ENCODE peak calls at places on chromosomes 6 and 20, in seven cellular contexts. One of them, this sample, is unnamed.

GRCh38 chr6:157392927-157393666 is 12.1 kb downstream of the ZDHHC14 start:
- DNase-seq in activated CD8-positive, alpha-beta memory T cell treated with anti-CD3 and anti-CD28 coated beads for 4 hours: no peak
- DNase-seq in amygdala: no peak
- DNase-seq in left ventricle myocardium superior: no peak
- DNase-seq in activated CD4-positive, alpha-beta T cell treated with anti-CD3 and anti-CD28 coated beads for 1 hour: no peak
- DNase-seq in GM13976: no peak
- DNase-seq in thoracic aorta: no peak
- DNase-seq in this sample: no peak

GRCh38 chr6:100203391-100203790 is 209.4 kb upstream of the MCHR2 start:
- DNase-seq in activated CD8-positive, alpha-beta memory T cell treated with anti-CD3 and anti-CD28 coated beads for 4 hours: no peak
- DNase-seq in amygdala: no peak
- DNase-seq in left ventricle myocardium superior: no peak
- DNase-seq in activated CD4-positive, alpha-beta T cell treated with anti-CD3 and anti-CD28 coated beads for 1 hour: no peak
- DNase-seq in GM13976: no peak
- DNase-seq in thoracic aorta: no peak
- DNase-seq in this sample: no peak

GRCh38 chr20:19735446-19735845 is 22.6 kb upstream of the RIN2 start:
- DNase-seq in activated CD8-positive, alpha-beta memory T cell treated with anti-CD3 and anti-CD28 coated beads for 4 hours: no peak
- DNase-seq in amygdala: peak
- DNase-seq in left ventricle myocardium superior: peak
- DNase-seq in activated CD4-positive, alpha-beta T cell treated with anti-CD3 and anti-CD28 coated beads for 1 hour: no peak
- DNase-seq in GM13976: no peak
- DNase-seq in thoracic aorta: peak
- DNase-seq in this sample: no peak

GRCh38 chr20:48831702-48832422 is 4.1 kb upstream of the PREX1 start:
- DNase-seq in activated CD8-positive, alpha-beta memory T cell treated with anti-CD3 and anti-CD28 coated beads for 4 hours: no peak
- DNase-seq in amygdala: no peak
- DNase-seq in left ventricle myocardium superior: peak
- DNase-seq in activated CD4-positive, alpha-beta T cell treated with anti-CD3 and anti-CD28 coated beads for 1 hour: no peak
- DNase-seq in GM13976: no peak
- DNase-seq in thoracic aorta: peak
- DNase-seq in this sample: no peak

GRCh38 chr20:62595491-62595890 is 46.8 kb upstream of the SLCO4A1 start:
- DNase-seq in activated CD8-positive, alpha-beta memory T cell treated with anti-CD3 and anti-CD28 coated beads for 4 hours: no peak
- DNase-seq in amygdala: no peak
- DNase-seq in left ventricle myocardium superior: peak
- DNase-seq in activated CD4-positive, alpha-beta T cell treated with anti-CD3 and anti-CD28 coated beads for 1 hour: no peak
- DNase-seq in GM13976: no peak
- DNase-seq in thoracic aorta: no peak
- DNase-seq in this sample: no peak

GRCh38 chr6:142696123-142696522 is 248.9 kb downstream of the HIVEP2 start:
- DNase-seq in activated CD8-positive, alpha-beta memory T cell treated with anti-CD3 and anti-CD28 coated beads for 4 hours: no peak
- DNase-seq in amygdala: no peak
- DNase-seq in left ventricle myocardium superior: no peak
- DNase-seq in activated CD4-positive, alpha-beta T cell treated with anti-CD3 and anti-CD28 coated beads for 1 hour: no peak
- DNase-seq in GM13976: no peak
- DNase-seq in thoracic aorta: no peak
- DNase-seq in this sample: no peak

GRCh38 chr6:72748759-72749158 is 126.9 kb downstream of the KCNQ5 start:
- DNase-seq in activated CD8-positive, alpha-beta memory T cell treated with anti-CD3 and anti-CD28 coated beads for 4 hours: no peak
- DNase-seq in amygdala: no peak
- DNase-seq in left ventricle myocardium superior: no peak
- DNase-seq in activated CD4-positive, alpha-beta T cell treated with anti-CD3 and anti-CD28 coated beads for 1 hour: no peak
- DNase-seq in GM13976: no peak
- DNase-seq in thoracic aorta: no peak
- DNase-seq in this sample: no peak

GRCh38 chr6:110886555-110887167 is 12.1 kb downstream of the AMD1 start:
- DNase-seq in activated CD8-positive, alpha-beta memory T cell treated with anti-CD3 and anti-CD28 coated beads for 4 hours: no peak
- DNase-seq in amygdala: no peak
- DNase-seq in left ventricle myocardium superior: no peak
- DNase-seq in activated CD4-positive, alpha-beta T cell treated with anti-CD3 and anti-CD28 coated beads for 1 hour: no peak
- DNase-seq in GM13976: no peak
- DNase-seq in thoracic aorta: no peak
- DNase-seq in this sample: no peak

GRCh38 chr6:34466242-34467185 is 638 bp downstream of the PACSIN1 start:
- DNase-seq in activated CD8-positive, alpha-beta memory T cell treated with anti-CD3 and anti-CD28 coated beads for 4 hours: no peak
- DNase-seq in amygdala: no peak
- DNase-seq in left ventricle myocardium superior: no peak
- DNase-seq in activated CD4-positive, alpha-beta T cell treated with anti-CD3 and anti-CD28 coated beads for 1 hour: no peak
- DNase-seq in GM13976: no peak
- DNase-seq in thoracic aorta: no peak
- DNase-seq in this sample: no peak

GRCh38 chr6:12246900-12247299 is 43.3 kb upstream of the EDN1 start:
- DNase-seq in activated CD8-positive, alpha-beta memory T cell treated with anti-CD3 and anti-CD28 coated beads for 4 hours: no peak
- DNase-seq in amygdala: no peak
- DNase-seq in left ventricle myocardium superior: no peak
- DNase-seq in activated CD4-positive, alpha-beta T cell treated with anti-CD3 and anti-CD28 coated beads for 1 hour: no peak
- DNase-seq in GM13976: no peak
- DNase-seq in thoracic aorta: no peak
- DNase-seq in this sample: no peak

GRCh38 chr6:47103931-47104330 is 61.8 kb upstream of the ADGRF1 start:
- DNase-seq in activated CD8-positive, alpha-beta memory T cell treated with anti-CD3 and anti-CD28 coated beads for 4 hours: no peak
- DNase-seq in amygdala: no peak
- DNase-seq in left ventricle myocardium superior: no peak
- DNase-seq in activated CD4-positive, alpha-beta T cell treated with anti-CD3 and anti-CD28 coated beads for 1 hour: no peak
- DNase-seq in GM13976: no peak
- DNase-seq in thoracic aorta: no peak
- DNase-seq in this sample: no peak

GRCh38 chr6:113171882-113172281 is 685.3 kb upstream of the MARCKS start:
- DNase-seq in activated CD8-positive, alpha-beta memory T cell treated with anti-CD3 and anti-CD28 coated beads for 4 hours: no peak
- DNase-seq in amygdala: no peak
- DNase-seq in left ventricle myocardium superior: no peak
- DNase-seq in activated CD4-positive, alpha-beta T cell treated with anti-CD3 and anti-CD28 coated beads for 1 hour: no peak
- DNase-seq in GM13976: no peak
- DNase-seq in thoracic aorta: no peak
- DNase-seq in this sample: no peak

GRCh38 chr6:38831865-38832264 is 116.8 kb downstream of the DNAH8 start:
- DNase-seq in activated CD8-positive, alpha-beta memory T cell treated with anti-CD3 and anti-CD28 coated beads for 4 hours: no peak
- DNase-seq in amygdala: no peak
- DNase-seq in left ventricle myocardium superior: no peak
- DNase-seq in activated CD4-positive, alpha-beta T cell treated with anti-CD3 and anti-CD28 coated beads for 1 hour: no peak
- DNase-seq in GM13976: no peak
- DNase-seq in thoracic aorta: no peak
- DNase-seq in this sample: no peak

GRCh38 chr6:27290065-27290849 is 21.8 kb downstream of the POM121L2 start:
- DNase-seq in activated CD8-positive, alpha-beta memory T cell treated with anti-CD3 and anti-CD28 coated beads for 4 hours: no peak
- DNase-seq in amygdala: no peak
- DNase-seq in left ventricle myocardium superior: no peak
- DNase-seq in activated CD4-positive, alpha-beta T cell treated with anti-CD3 and anti-CD28 coated beads for 1 hour: no peak
- DNase-seq in GM13976: no peak
- DNase-seq in thoracic aorta: no peak
- DNase-seq in this sample: no peak

GRCh38 chr6:168195712-168196111 is 116.7 kb upstream of the FRMD1 start:
- DNase-seq in activated CD8-positive, alpha-beta memory T cell treated with anti-CD3 and anti-CD28 coated beads for 4 hours: no peak
- DNase-seq in amygdala: no peak
- DNase-seq in left ventricle myocardium superior: no peak
- DNase-seq in activated CD4-positive, alpha-beta T cell treated with anti-CD3 and anti-CD28 coated beads for 1 hour: no peak
- DNase-seq in GM13976: no peak
- DNase-seq in thoracic aorta: no peak
- DNase-seq in this sample: no peak

GRCh38 chr6:168320661-168321060 is 1.1 kb upstream of the DACT2 start:
- DNase-seq in activated CD8-positive, alpha-beta memory T cell treated with anti-CD3 and anti-CD28 coated beads for 4 hours: no peak
- DNase-seq in amygdala: no peak
- DNase-seq in left ventricle myocardium superior: no peak
- DNase-seq in activated CD4-positive, alpha-beta T cell treated with anti-CD3 and anti-CD28 coated beads for 1 hour: no peak
- DNase-seq in GM13976: no peak
- DNase-seq in thoracic aorta: no peak
- DNase-seq in this sample: no peak

GRCh38 chr6:143575440-143575839 is 63.9 kb upstream of the FUCA2 start:
- DNase-seq in activated CD8-positive, alpha-beta memory T cell treated with anti-CD3 and anti-CD28 coated beads for 4 hours: peak
- DNase-seq in amygdala: no peak
- DNase-seq in left ventricle myocardium superior: no peak
- DNase-seq in activated CD4-positive, alpha-beta T cell treated with anti-CD3 and anti-CD28 coated beads for 1 hour: no peak
- DNase-seq in GM13976: peak
- DNase-seq in thoracic aorta: no peak
- DNase-seq in this sample: no peak

GRCh38 chr6:153511896-153512496 is 380.9 kb upstream of the RGS17 start:
- DNase-seq in activated CD8-positive, alpha-beta memory T cell treated with anti-CD3 and anti-CD28 coated beads for 4 hours: no peak
- DNase-seq in amygdala: no peak
- DNase-seq in left ventricle myocardium superior: no peak
- DNase-seq in activated CD4-positive, alpha-beta T cell treated with anti-CD3 and anti-CD28 coated beads for 1 hour: no peak
- DNase-seq in GM13976: peak
- DNase-seq in thoracic aorta: no peak
- DNase-seq in this sample: no peak

GRCh38 chr6:149334682-149335160 is 17.2 kb downstream of the TAB2 start:
- DNase-seq in activated CD8-positive, alpha-beta memory T cell treated with anti-CD3 and anti-CD28 coated beads for 4 hours: no peak
- DNase-seq in amygdala: no peak
- DNase-seq in left ventricle myocardium superior: no peak
- DNase-seq in activated CD4-positive, alpha-beta T cell treated with anti-CD3 and anti-CD28 coated beads for 1 hour: no peak
- DNase-seq in GM13976: no peak
- DNase-seq in thoracic aorta: peak
- DNase-seq in this sample: no peak

GRCh38 chr6:55397986-55398385 is 70.7 kb downstream of the GFRAL start:
- DNase-seq in activated CD8-positive, alpha-beta memory T cell treated with anti-CD3 and anti-CD28 coated beads for 4 hours: no peak
- DNase-seq in amygdala: no peak
- DNase-seq in left ventricle myocardium superior: no peak
- DNase-seq in activated CD4-positive, alpha-beta T cell treated with anti-CD3 and anti-CD28 coated beads for 1 hour: no peak
- DNase-seq in GM13976: no peak
- DNase-seq in thoracic aorta: no peak
- DNase-seq in this sample: no peak

GRCh38 chr20:62897666-62898065 is 28.6 kb downstream of the DIDO1 start:
- DNase-seq in activated CD8-positive, alpha-beta memory T cell treated with anti-CD3 and anti-CD28 coated beads for 4 hours: no peak
- DNase-seq in amygdala: no peak
- DNase-seq in left ventricle myocardium superior: no peak
- DNase-seq in activated CD4-positive, alpha-beta T cell treated with anti-CD3 and anti-CD28 coated beads for 1 hour: no peak
- DNase-seq in GM13976: no peak
- DNase-seq in thoracic aorta: no peak
- DNase-seq in this sample: no peak

GRCh38 chr6:45613678-45614077 is 235.9 kb upstream of the SUPT3H start:
- DNase-seq in activated CD8-positive, alpha-beta memory T cell treated with anti-CD3 and anti-CD28 coated beads for 4 hours: no peak
- DNase-seq in amygdala: peak
- DNase-seq in left ventricle myocardium superior: peak
- DNase-seq in activated CD4-positive, alpha-beta T cell treated with anti-CD3 and anti-CD28 coated beads for 1 hour: no peak
- DNase-seq in GM13976: no peak
- DNase-seq in thoracic aorta: no peak
- DNase-seq in this sample: no peak

GRCh38 chr6:157724138-157724537 is 98.9 kb upstream of the SNX9 start:
- DNase-seq in activated CD8-positive, alpha-beta memory T cell treated with anti-CD3 and anti-CD28 coated beads for 4 hours: no peak
- DNase-seq in amygdala: no peak
- DNase-seq in left ventricle myocardium superior: no peak
- DNase-seq in activated CD4-positive, alpha-beta T cell treated with anti-CD3 and anti-CD28 coated beads for 1 hour: no peak
- DNase-seq in GM13976: no peak
- DNase-seq in thoracic aorta: no peak
- DNase-seq in this sample: no peak

GRCh38 chr20:32077192-32077591 is 25.1 kb downstream of the HCK start:
- DNase-seq in activated CD8-positive, alpha-beta memory T cell treated with anti-CD3 and anti-CD28 coated beads for 4 hours: no peak
- DNase-seq in amygdala: no peak
- DNase-seq in left ventricle myocardium superior: no peak
- DNase-seq in activated CD4-positive, alpha-beta T cell treated with anti-CD3 and anti-CD28 coated beads for 1 hour: no peak
- DNase-seq in GM13976: no peak
- DNase-seq in thoracic aorta: no peak
- DNase-seq in this sample: no peak

GRCh38 chr20:609371-609964 is 641 bp downstream of the TCF15 start:
- DNase-seq in activated CD8-positive, alpha-beta memory T cell treated with anti-CD3 and anti-CD28 coated beads for 4 hours: no peak
- DNase-seq in amygdala: no peak
- DNase-seq in left ventricle myocardium superior: peak
- DNase-seq in activated CD4-positive, alpha-beta T cell treated with anti-CD3 and anti-CD28 coated beads for 1 hour: no peak
- DNase-seq in GM13976: no peak
- DNase-seq in thoracic aorta: no peak
- DNase-seq in this sample: no peak

GRCh38 chr20:10675456-10675848 is 1.7 kb upstream of the JAG1 start:
- DNase-seq in activated CD8-positive, alpha-beta memory T cell treated with anti-CD3 and anti-CD28 coated beads for 4 hours: no peak
- DNase-seq in amygdala: no peak
- DNase-seq in left ventricle myocardium superior: no peak
- DNase-seq in activated CD4-positive, alpha-beta T cell treated with anti-CD3 and anti-CD28 coated beads for 1 hour: no peak
- DNase-seq in GM13976: no peak
- DNase-seq in thoracic aorta: no peak
- DNase-seq in this sample: no peak

GRCh38 chr6:162123797-162124196 is 603.8 kb downstream of the PRKN start:
- DNase-seq in activated CD8-positive, alpha-beta memory T cell treated with anti-CD3 and anti-CD28 coated beads for 4 hours: no peak
- DNase-seq in amygdala: no peak
- DNase-seq in left ventricle myocardium superior: no peak
- DNase-seq in activated CD4-positive, alpha-beta T cell treated with anti-CD3 and anti-CD28 coated beads for 1 hour: no peak
- DNase-seq in GM13976: no peak
- DNase-seq in thoracic aorta: no peak
- DNase-seq in this sample: no peak

This sample was measured in activated B cell treated with CpG ODN at 0.5 μM for 24 hours.